ENCODE peak calls at places on chromosome 10, in five cellular contexts. One of them, this sample, is unnamed.

GRCh38 chr10:61967298-61967697 is 65.8 kb downstream of the ARID5B start:
- DNase-seq in CD8-positive, alpha-beta T cell: no peak
- DNase-seq in GM23338: no peak
- DNase-seq in cardiac muscle cell: no peak
- DNase-seq in kidney: no peak
- DNase-seq in this sample: no peak

GRCh38 chr10:7475046-7475860 is 64.4 kb upstream of the SFMBT2 start:
- DNase-seq in cardiac muscle cell: no peak
- DNase-seq in CD8-positive, alpha-beta T cell: no peak
- DNase-seq in kidney: peak; percentile 71
- DNase-seq in GM23338: peak; percentile 81
- DNase-seq in this sample: no peak

GRCh38 chr10:11513727-11514126 is 97.7 kb downstream of the USP6NL start:
- DNase-seq in cardiac muscle cell: no peak
- DNase-seq in kidney: no peak
- DNase-seq in GM23338: no peak
- DNase-seq in CD8-positive, alpha-beta T cell: no peak
- DNase-seq in this sample: no peak

GRCh38 chr10:7826971-7827370 is 8.7 kb downstream of the TAF3 start:
- DNase-seq in cardiac muscle cell: peak; percentile 74
- DNase-seq in kidney: no peak
- DNase-seq in CD8-positive, alpha-beta T cell: no peak
- DNase-seq in GM23338: peak; percentile 41
- DNase-seq in this sample: no peak

GRCh38 chr10:29804025-29804852 is 169.5 kb upstream of the SVIL start:
- DNase-seq in CD8-positive, alpha-beta T cell: no peak
- DNase-seq in kidney: peak; percentile 81
- DNase-seq in cardiac muscle cell: no peak
- DNase-seq in GM23338: no peak
- DNase-seq in this sample: peak; percentile 81

GRCh38 chr10:88557246-88557645 is 25.9 kb downstream of the RNLS start:
- DNase-seq in GM23338: no peak
- DNase-seq in kidney: no peak
- DNase-seq in CD8-positive, alpha-beta T cell: no peak
- DNase-seq in cardiac muscle cell: no peak
- DNase-seq in this sample: no peak

GRCh38 chr10:15137636-15138035 is 30.9 kb downstream of the NMT2 start:
- DNase-seq in GM23338: no peak
- DNase-seq in kidney: no peak
- DNase-seq in cardiac muscle cell: no peak
- DNase-seq in CD8-positive, alpha-beta T cell: no peak
- DNase-seq in this sample: no peak

GRCh38 chr10:34323197-34323596 is 491.9 kb downstream of the PARD3 start:
- DNase-seq in cardiac muscle cell: no peak
- DNase-seq in CD8-positive, alpha-beta T cell: no peak
- DNase-seq in kidney: no peak
- DNase-seq in GM23338: no peak
- DNase-seq in this sample: no peak

GRCh38 chr10:14923972-14924371 is 29.9 kb downstream of the DCLRE1C start:
- DNase-seq in CD8-positive, alpha-beta T cell: no peak
- DNase-seq in kidney: no peak
- DNase-seq in GM23338: no peak
- DNase-seq in cardiac muscle cell: no peak
- DNase-seq in this sample: no peak

GRCh38 chr10:116702165-116702564 is 40.2 kb downstream of the HSPA12A start:
- DNase-seq in kidney: no peak
- DNase-seq in cardiac muscle cell: no peak
- DNase-seq in GM23338: no peak
- DNase-seq in CD8-positive, alpha-beta T cell: no peak
- DNase-seq in this sample: no peak

GRCh38 chr10:36531621-36532020 is 593.8 kb upstream of the ANKRD30A start:
- DNase-seq in kidney: no peak
- DNase-seq in CD8-positive, alpha-beta T cell: no peak
- DNase-seq in GM23338: no peak
- DNase-seq in cardiac muscle cell: no peak
- DNase-seq in this sample: no peak

GRCh38 chr10:122234416-122234815 is 36.7 kb upstream of the BTBD16 start:
- DNase-seq in cardiac muscle cell: no peak
- DNase-seq in GM23338: no peak
- DNase-seq in CD8-positive, alpha-beta T cell: no peak
- DNase-seq in kidney: no peak
- DNase-seq in this sample: no peak

GRCh38 chr10:6513509-6513908 is 66.6 kb downstream of the PRKCQ start:
- DNase-seq in cardiac muscle cell: no peak
- DNase-seq in CD8-positive, alpha-beta T cell: no peak
- DNase-seq in GM23338: no peak
- DNase-seq in kidney: no peak
- DNase-seq in this sample: no peak

GRCh38 chr10:119418401-119418800 is 124.1 kb downstream of the RGS10 start:
- DNase-seq in kidney: no peak
- DNase-seq in CD8-positive, alpha-beta T cell: no peak
- DNase-seq in cardiac muscle cell: no peak
- DNase-seq in GM23338: no peak
- DNase-seq in this sample: no peak

GRCh38 chr10:129971381-129972144 is 7.5 kb upstream of the EBF3 start:
- DNase-seq in GM23338: peak; percentile 85
- DNase-seq in CD8-positive, alpha-beta T cell: no peak
- DNase-seq in cardiac muscle cell: peak; percentile 86
- DNase-seq in kidney: no peak
- DNase-seq in this sample: no peak

GRCh38 chr10:15780353-15781135 is 60.8 kb upstream of the ITGA8 start:
- DNase-seq in kidney: no peak
- DNase-seq in cardiac muscle cell: no peak
- DNase-seq in GM23338: no peak
- DNase-seq in CD8-positive, alpha-beta T cell: no peak
- DNase-seq in this sample: no peak

GRCh38 chr10:43846187-43846680 is 197.6 kb upstream of the ZNF32 start:
- DNase-seq in kidney: peak; percentile 85
- DNase-seq in GM23338: no peak
- DNase-seq in CD8-positive, alpha-beta T cell: no peak
- DNase-seq in cardiac muscle cell: no peak
- DNase-seq in this sample: no peak

GRCh38 chr10:61898435-61898778 is 3.1 kb upstream of the ARID5B start:
- DNase-seq in CD8-positive, alpha-beta T cell: no peak
- DNase-seq in cardiac muscle cell: no peak
- DNase-seq in GM23338: no peak
- DNase-seq in kidney: no peak
- DNase-seq in this sample: no peak

GRCh38 chr10:118251791-118252190 is 90.3 kb downstream of the FAM204A start:
- DNase-seq in kidney: no peak
- DNase-seq in cardiac muscle cell: no peak
- DNase-seq in GM23338: no peak
- DNase-seq in CD8-positive, alpha-beta T cell: no peak
- DNase-seq in this sample: no peak

GRCh38 chr10:97553575-97554100 is 18.9 kb upstream of the ANKRD2 start:
- DNase-seq in kidney: no peak
- DNase-seq in CD8-positive, alpha-beta T cell: peak; percentile 30
- DNase-seq in cardiac muscle cell: peak; percentile 77
- DNase-seq in GM23338: peak; percentile 93
- DNase-seq in this sample: no peak

GRCh38 chr10:31034041-31034918 is 2.6 kb upstream of the ZNF438 start:
- DNase-seq in CD8-positive, alpha-beta T cell: no peak
- DNase-seq in kidney: no peak
- DNase-seq in cardiac muscle cell: no peak
- DNase-seq in GM23338: no peak
- DNase-seq in this sample: peak; percentile 66

GRCh38 chr10:43233601-43234430 is 33.0 kb downstream of the RASGEF1A start:
- DNase-seq in CD8-positive, alpha-beta T cell: no peak
- DNase-seq in cardiac muscle cell: no peak
- DNase-seq in GM23338: no peak
- DNase-seq in kidney: peak; percentile 51
- DNase-seq in this sample: no peak

GRCh38 chr10:113945075-113945686 is 90.7 kb downstream of the NHLRC2 start:
- DNase-seq in GM23338: no peak
- DNase-seq in kidney: no peak
- DNase-seq in CD8-positive, alpha-beta T cell: no peak
- DNase-seq in cardiac muscle cell: no peak
- DNase-seq in this sample: no peak

GRCh38 chr10:121956111-121957061 is 18.6 kb downstream of the NSMCE4A start:
- DNase-seq in GM23338: no peak
- DNase-seq in CD8-positive, alpha-beta T cell: no peak
- DNase-seq in cardiac muscle cell: no peak
- DNase-seq in kidney: no peak
- DNase-seq in this sample: peak; percentile 65

GRCh38 chr10:58412502-58412961 is 27.3 kb downstream of the TFAM start:
- DNase-seq in GM23338: peak; percentile 36
- DNase-seq in CD8-positive, alpha-beta T cell: no peak
- DNase-seq in kidney: no peak
- DNase-seq in cardiac muscle cell: no peak
- DNase-seq in this sample: no peak

GRCh38 chr10:51073461-51074237 is 638 bp upstream of the PRKG1 start:
- DNase-seq in CD8-positive, alpha-beta T cell: no peak
- DNase-seq in GM23338: peak; percentile 69
- DNase-seq in kidney: peak; percentile 75
- DNase-seq in cardiac muscle cell: peak; percentile 47
- DNase-seq in this sample: no peak

GRCh38 chr10:114600067-114600466 is 58.0 kb downstream of the ABLIM1 start:
- DNase-seq in cardiac muscle cell: no peak
- DNase-seq in kidney: no peak
- DNase-seq in GM23338: no peak
- DNase-seq in CD8-positive, alpha-beta T cell: no peak
- DNase-seq in this sample: no peak

GRCh38 chr10:4354382-4354812 is 471.6 kb upstream of the AKR1E2 start:
- DNase-seq in GM23338: no peak
- DNase-seq in cardiac muscle cell: no peak
- DNase-seq in kidney: no peak
- DNase-seq in CD8-positive, alpha-beta T cell: no peak
- DNase-seq in this sample: peak; percentile 91

GRCh38 chr10:15546606-15547005 is 173.1 kb downstream of the ITGA8 start:
- DNase-seq in cardiac muscle cell: no peak
- DNase-seq in kidney: no peak
- DNase-seq in CD8-positive, alpha-beta T cell: no peak
- DNase-seq in GM23338: no peak
- DNase-seq in this sample: no peak

GRCh38 chr10:13348216-13349017 is at the start of gene SEPHS1:
- DNase-seq in kidney: peak; percentile 90
- DNase-seq in cardiac muscle cell: peak; percentile 86
- DNase-seq in CD8-positive, alpha-beta T cell: peak; percentile 51
- DNase-seq in GM23338: peak; percentile 87
- DNase-seq in this sample: no peak

GRCh38 chr10:329361-330099 is 194.3 kb downstream of the ZMYND11 start:
- DNase-seq in cardiac muscle cell: peak; percentile 11
- DNase-seq in GM23338: peak; percentile 37
- DNase-seq in CD8-positive, alpha-beta T cell: no peak
- DNase-seq in kidney: peak; percentile 88
- DNase-seq in this sample: peak; percentile 60

GRCh38 chr10:60281792-60282353 is 107.8 kb downstream of the ANK3 start:
- DNase-seq in CD8-positive, alpha-beta T cell: no peak
- DNase-seq in GM23338: no peak
- DNase-seq in kidney: no peak
- DNase-seq in cardiac muscle cell: no peak
- DNase-seq in this sample: no peak

GRCh38 chr10:28663576-28664368 is 13.5 kb upstream of the BAMBI start:
- DNase-seq in kidney: peak; percentile 89
- DNase-seq in cardiac muscle cell: peak; percentile 90
- DNase-seq in CD8-positive, alpha-beta T cell: peak; percentile 31
- DNase-seq in GM23338: peak; percentile 91
- DNase-seq in this sample: peak; percentile 27

GRCh38 chr10:49552277-49552676 is 13.4 kb upstream of the ERCC6 start:
- DNase-seq in cardiac muscle cell: no peak
- DNase-seq in CD8-positive, alpha-beta T cell: no peak
- DNase-seq in kidney: no peak
- DNase-seq in GM23338: no peak
- DNase-seq in this sample: peak; percentile 59

GRCh38 chr10:97608991-97609561 is 19.6 kb downstream of the C10orf62 start:
- DNase-seq in kidney: no peak
- DNase-seq in GM23338: no peak
- DNase-seq in cardiac muscle cell: peak; percentile 49
- DNase-seq in CD8-positive, alpha-beta T cell: no peak
- DNase-seq in this sample: no peak

DNA sequence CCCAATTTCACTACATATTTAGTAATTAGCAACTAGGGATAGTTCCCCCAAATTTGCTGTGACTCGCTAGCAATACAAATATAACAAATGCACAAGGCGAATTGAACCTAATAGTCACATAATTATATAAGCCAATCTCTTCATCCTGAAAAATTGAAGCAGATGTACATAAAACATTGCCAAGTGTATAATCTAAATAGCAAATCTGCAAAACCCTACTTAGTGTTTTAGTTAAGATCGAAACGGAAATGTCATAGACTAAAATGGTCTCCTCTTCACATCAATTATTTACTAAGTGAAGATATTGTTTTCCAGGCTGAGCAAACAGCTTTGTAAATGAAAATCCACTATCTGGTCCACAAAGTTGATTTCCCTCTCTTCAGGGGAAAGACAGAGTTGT is 49.6 kb upstream of the RSU1 start:
- DNase-seq in GM23338: no peak
- DNase-seq in cardiac muscle cell: no peak
- DNase-seq in kidney: no peak
- DNase-seq in CD8-positive, alpha-beta T cell: no peak
- DNase-seq in this sample: no peak
- H3K27ac ChIP-seq in GM23338: peak overlapping the region; percentile 76
- H3K27ac ChIP-seq in cardiac muscle cell: no peak overlapping the region
- H3K27ac ChIP-seq in kidney: no peak overlapping the region
- H3K27ac ChIP-seq in CD8-positive, alpha-beta T cell: no peak overlapping the region
- H3K27ac ChIP-seq in this sample: no peak overlapping the region

DNA sequence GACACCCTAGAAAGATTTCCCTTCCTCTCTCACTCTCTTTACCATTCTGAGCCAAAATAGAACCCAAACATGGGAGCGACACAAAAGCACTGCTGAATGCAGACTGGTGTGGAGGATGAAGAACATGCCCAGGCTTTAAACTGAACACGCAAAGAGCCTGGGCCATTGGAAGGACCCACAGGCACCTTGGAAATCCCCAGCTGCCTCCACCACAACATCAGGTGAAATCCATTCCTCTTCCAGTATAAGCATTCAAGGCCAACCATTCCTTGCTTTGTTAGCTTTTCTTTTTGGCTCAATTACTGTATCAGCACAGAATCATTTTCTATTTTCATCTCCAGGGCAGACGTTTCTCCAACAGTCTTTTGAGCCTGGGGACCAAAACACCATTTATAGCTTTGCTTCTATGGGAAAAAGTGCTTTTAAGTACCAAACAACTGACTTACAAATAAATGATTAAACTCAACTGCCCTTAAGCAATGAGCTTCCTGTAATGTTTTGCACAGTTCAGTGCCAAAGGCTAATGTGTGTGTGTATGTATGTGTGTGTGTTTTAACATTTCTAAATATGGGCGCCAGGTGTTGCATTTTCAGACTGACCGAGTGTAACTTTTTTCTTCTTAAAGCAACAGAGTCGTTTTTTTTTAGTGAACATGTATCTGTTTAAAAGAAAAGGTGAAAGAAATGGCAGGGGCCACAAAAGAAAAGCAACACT is 16.2 kb upstream of the BLNK start:
- DNase-seq in kidney: no peak
- DNase-seq in CD8-positive, alpha-beta T cell: no peak
- DNase-seq in cardiac muscle cell: peak; percentile 18
- DNase-seq in GM23338: no peak
- DNase-seq in this sample: no peak
- H3K27ac ChIP-seq in kidney: peak overlapping the region; percentile 87
- H3K27ac ChIP-seq in CD8-positive, alpha-beta T cell: no peak overlapping the region
- H3K27ac ChIP-seq in cardiac muscle cell: peak overlapping the region; percentile 60
- H3K27ac ChIP-seq in GM23338: no peak overlapping the region
- H3K27ac ChIP-seq in this sample: peak overlapping the region; percentile 7

GRCh38 chr10:125661418-125661941 is 21.5 kb downstream of the TEX36 start:
- DNase-seq in CD8-positive, alpha-beta T cell: no peak
- DNase-seq in cardiac muscle cell: no peak
- DNase-seq in kidney: no peak
- DNase-seq in GM23338: no peak
- DNase-seq in this sample: no peak
- H3K27ac ChIP-seq in CD8-positive, alpha-beta T cell: no peak overlapping the region
- H3K27ac ChIP-seq in cardiac muscle cell: no peak overlapping the region
- H3K27ac ChIP-seq in kidney: no peak overlapping the region
- H3K27ac ChIP-seq in GM23338: no peak overlapping the region
- H3K27ac ChIP-seq in this sample: peak overlapping the region; percentile 38

GRCh38 chr10:123800299-123800698 is 91.3 kb downstream of the CPXM2 start:
- DNase-seq in GM23338: no peak
- DNase-seq in CD8-positive, alpha-beta T cell: no peak
- DNase-seq in kidney: no peak
- DNase-seq in cardiac muscle cell: peak; percentile 28
- DNase-seq in this sample: no peak
- H3K27ac ChIP-seq in GM23338: no peak overlapping the region
- H3K27ac ChIP-seq in CD8-positive, alpha-beta T cell: no peak overlapping the region
- H3K27ac ChIP-seq in kidney: no peak overlapping the region
- H3K27ac ChIP-seq in cardiac muscle cell: peak overlapping the region; percentile 66
- H3K27ac ChIP-seq in this sample: no peak overlapping the region

This sample was measured in epithelial cell of prostate.